ENCODE peak calls at places on chromosomes 6 and 20, in seven cellular contexts. U is mesendoderm; Z is skeletal muscle cell; V is upper lobe of right lung; S is RWPE1; X is cardiac fibroblast; P is naive thymus-derived CD8-positive, alpha-beta T cell. A is an unnamed sample.

GRCh38 chr6:44332585-44332984 is 9.9 kb upstream of the SPATS1 start:
- DNase-seq in U (no peak), Z (no peak), V (no peak), S (no peak), X (no peak), P (no peak), A (no peak)

GRCh38 chr6:7392402-7392801 is 2.8 kb downstream of the RIOK1 start:
- DNase-seq in U (no peak), Z (no peak), V (no peak), S (no peak), X (peak; percentile 4), P (no peak), A (no peak)

GRCh38 chr20:63773571-63774347 is 34.2 kb downstream of the SLC2A4RG start:
- DNase-seq in U (no peak), Z (no peak), V (no peak), S (no peak), X (no peak), P (no peak), A (no peak)

GRCh38 chr20:24781061-24781980 is 167.7 kb upstream of the CST7 start:
- DNase-seq in U (peak; percentile 29), Z (no peak), V (peak; percentile 54), S (peak; percentile 55), X (peak; percentile 35), P (no peak), A (peak; percentile 68)

GRCh38 chr6:167644404-167645132 is 182.1 kb upstream of the AFDN start:
- DNase-seq in U (no peak), Z (no peak), V (no peak), S (no peak), X (no peak), P (no peak), A (no peak)

GRCh38 chr6:56849876-56850275 is 105.0 kb upstream of the BEND6 start:
- DNase-seq in U (peak; percentile 93), Z (peak; percentile 48), V (no peak), S (no peak), X (no peak), P (no peak), A (peak; percentile 77)

GRCh38 chr20:50399003-50399916 is 110.9 kb upstream of the PTPN1 start:
- DNase-seq in U (no peak), Z (no peak), V (peak; percentile 94), S (no peak), X (peak; percentile 31), P (no peak), A (no peak)

GRCh38 chr20:13243826-13244376 is 22.8 kb downstream of the ISM1 start:
- DNase-seq in U (no peak), Z (peak; percentile 41), V (no peak), S (peak; percentile 66), X (no peak), P (no peak), A (no peak)

GRCh38 chr6:3966426-3966825 is 112.5 kb downstream of the FAM217A start:
- DNase-seq in U (no peak), Z (no peak), V (no peak), S (no peak), X (no peak), P (no peak), A (no peak)

GRCh38 chr6:67496191-67496590 is 1138.9 kb upstream of the ADGRB3 start:
- DNase-seq in U (no peak), Z (no peak), V (no peak), S (no peak), X (no peak), P (no peak), A (no peak)

GRCh38 chr6:110471966-110472365 is 4.4 kb downstream of the SLC22A16 start:
- DNase-seq in U (no peak), Z (no peak), V (no peak), S (no peak), X (no peak), P (no peak), A (no peak)

GRCh38 chr6:4102687-4103244 is 23.8 kb upstream of the FAM217A start:
- DNase-seq in U (no peak), Z (no peak), V (no peak), S (no peak), X (no peak), P (no peak), A (no peak)

GRCh38 chr6:134822920-134823430 is 126.9 kb downstream of the ALDH8A1 start:
- DNase-seq in U (peak; percentile 92), Z (peak; percentile 64), V (peak; percentile 65), S (peak; percentile 82), X (peak; percentile 93), P (peak; percentile 20), A (peak; percentile 87)

GRCh38 chr6:27662770-27663169 is 189.9 kb upstream of the ZNF184 start:
- DNase-seq in U (no peak), Z (no peak), V (no peak), S (no peak), X (no peak), P (no peak), A (no peak)

GRCh38 chr6:14276066-14276465 is 158.5 kb downstream of the CD83 start:
- DNase-seq in U (no peak), Z (no peak), V (no peak), S (no peak), X (no peak), P (no peak), A (peak; percentile 57)

GRCh38 chr20:56765172-56766073 is 136.3 kb downstream of the TFAP2C start:
- DNase-seq in U (no peak), Z (no peak), V (no peak), S (peak; percentile 86), X (no peak), P (no peak), A (no peak)

GRCh38 chr6:15879372-15880261 is 216.8 kb upstream of the DTNBP1 start:
- DNase-seq in U (no peak), Z (no peak), V (peak; percentile 71), S (peak; percentile 26), X (peak; percentile 85), P (peak; percentile 42), A (no peak)

GRCh38 chr20:32731882-32732266 is 11.4 kb downstream of the COMMD7 start:
- DNase-seq in U (no peak), Z (no peak), V (peak; percentile 84), S (no peak), X (no peak), P (no peak), A (no peak)

GRCh38 chr20:38828514-38829295 is 23.2 kb downstream of the PPP1R16B start:
- DNase-seq in U (no peak), Z (no peak), V (no peak), S (no peak), X (no peak), P (no peak), A (no peak)

GRCh38 chr20:32762754-32763201 is 593 bp downstream of the DNMT3B start:
- DNase-seq in U (peak; percentile 49), Z (no peak), V (no peak), S (no peak), X (no peak), P (peak; percentile 34), A (peak; percentile 63)

GRCh38 chr6:143060354-143060805 is 309 bp upstream of the AIG1 start:
- DNase-seq in U (peak; percentile 90), Z (peak; percentile 54), V (peak; percentile 93), S (peak; percentile 75), X (peak; percentile 82), P (peak; percentile 76), A (peak; percentile 91)

GRCh38 chr6:152087096-152087495 is 279.6 kb downstream of the ESR1 start:
- DNase-seq in U (no peak), Z (no peak), V (no peak), S (no peak), X (no peak), P (no peak), A (no peak)

GRCh38 chr20:59146801-59147118 is 16.9 kb upstream of the ZNF831 start:
- DNase-seq in U (no peak), Z (no peak), V (no peak), S (no peak), X (no peak), P (no peak), A (no peak)

GRCh38 chr6:134074151-134074712 is 21.8 kb upstream of the SLC2A12 start:
- DNase-seq in U (peak; percentile 94), Z (no peak), V (no peak), S (no peak), X (peak; percentile 29), P (no peak), A (peak; percentile 93)

GRCh38 chr6:159533016-159533415 is 160.0 kb downstream of the SOD2 start:
- DNase-seq in U (no peak), Z (no peak), V (no peak), S (no peak), X (no peak), P (no peak), A (no peak)

GRCh38 chr6:123715243-123715863 is 78.6 kb upstream of the TRDN start:
- DNase-seq in U (peak; percentile 59), Z (no peak), V (no peak), S (peak; percentile 5), X (peak; percentile 30), P (no peak), A (peak; percentile 54)

GRCh38 chr6:54014440-54014839 is 96.8 kb upstream of the MLIP start:
- DNase-seq in U (no peak), Z (no peak), V (no peak), S (no peak), X (no peak), P (no peak), A (peak; percentile 52)

GRCh38 chr6:21067521-21067920 is 526.0 kb upstream of the SOX4 start:
- DNase-seq in U (no peak), Z (no peak), V (no peak), S (no peak), X (no peak), P (no peak), A (no peak)

GRCh38 chr6:100175814-100176275 is 181.8 kb upstream of the MCHR2 start:
- DNase-seq in U (no peak), Z (peak; percentile 95), V (no peak), S (peak; percentile 3), X (peak; percentile 87), P (no peak), A (no peak)